ENCODE peak calls at places on chromosomes 6 and 20, in eight cellular contexts. Y is body of pancreas; B is CD4-positive, alpha-beta T cell; Q is psoas muscle; X is heart left ventricle; U is fibroblast of mammary gland; T is H9; S is HFF-Myc. R is an unnamed sample.

GRCh38 chr20:63333241-63333836 is 27.8 kb downstream of the CHRNA4 start:
- DNase-seq in T (no peak), Q (peak; percentile 44), X (no peak), Y (no peak), B (no peak), S (no peak), U (no peak), R (no peak)

GRCh38 chr20:50317644-50318043 is 127.0 kb downstream of the CEBPB start:
- DNase-seq in T (no peak), B (no peak), Q (no peak), Y (no peak), X (no peak), S (no peak), U (no peak), R (no peak)

GRCh38 chr20:17680128-17680835 is 1.8 kb downstream of the RRBP1 start:
- DNase-seq in T (no peak), Y (peak; percentile 85), S (peak; percentile 32), Q (peak; percentile 72), U (peak; percentile 86), B (no peak), X (peak; percentile 63), R (peak; percentile 64)

GRCh38 chr6:66289889-66290288 is 582.9 kb upstream of the EYS start:
- DNase-seq in S (no peak), U (no peak), B (no peak), Q (no peak), X (no peak), Y (no peak), T (no peak), R (no peak)

GRCh38 chr6:108720798-108721197 is 127.4 kb upstream of the ARMC2 start:
- DNase-seq in S (no peak), U (no peak), Y (no peak), Q (no peak), X (no peak), T (no peak), B (no peak), R (no peak)

GRCh38 chr6:133093957-133094356 is 147.2 kb upstream of the EYA4 start:
- DNase-seq in S (no peak), U (no peak), T (no peak), B (no peak), Y (no peak), Q (no peak), X (no peak), R (no peak)

GRCh38 chr6:29632789-29633531 is at the start of gene GABBR1:
- DNase-seq in Q (peak; percentile 88), T (peak; percentile 89), B (peak; percentile 63), X (peak; percentile 91), S (peak; percentile 19), U (peak; percentile 74), Y (peak; percentile 87), R (peak; percentile 79)

GRCh38 chr20:14935285-14935684 is 597.9 kb upstream of the FLRT3 start:
- DNase-seq in Q (no peak), S (no peak), B (no peak), U (no peak), Y (no peak), T (no peak), X (no peak), R (no peak)

GRCh38 chr6:11288065-11288464 is 55.6 kb upstream of the NEDD9 start:
- DNase-seq in T (no peak), B (no peak), Q (no peak), S (no peak), U (no peak), Y (peak; percentile 68), X (no peak), R (no peak)

GRCh38 chr20:47040506-47041125 is 146.0 kb downstream of the EYA2 start:
- DNase-seq in B (no peak), S (no peak), X (no peak), Y (no peak), U (no peak), T (no peak), Q (no peak), R (no peak)

GRCh38 chr6:1065986-1066385 is 245.9 kb upstream of the FOXQ1 start:
- DNase-seq in Q (no peak), S (no peak), U (no peak), T (no peak), X (no peak), Y (no peak), B (no peak), R (no peak)

GRCh38 chr6:33696538-33697518 is 14.7 kb downstream of the UQCC2 start:
- DNase-seq in X (peak; percentile 80), Q (peak; percentile 55), S (peak; percentile 27), B (peak; percentile 26), T (peak; percentile 62), Y (peak; percentile 45), U (peak; percentile 85), R (peak; percentile 46)

GRCh38 chr20:17872434-17872833 is 96.2 kb downstream of the SNX5 start:
- DNase-seq in T (no peak), U (no peak), B (no peak), S (no peak), Q (no peak), Y (no peak), X (no peak), R (no peak)

GRCh38 chr20:21315138-21315537 is 12.0 kb downstream of the XRN2 start:
- DNase-seq in T (no peak), Q (no peak), S (no peak), B (no peak), Y (peak; percentile 35), U (peak; percentile 90), X (no peak), R (peak; percentile 81)

GRCh38 chr6:90484392-90484791 is 102.5 kb downstream of the MAP3K7 start:
- DNase-seq in S (no peak), X (no peak), U (no peak), Q (no peak), B (no peak), T (no peak), Y (no peak), R (no peak)

GRCh38 chr20:32536861-32537656 is 48.1 kb downstream of the NOL4L start:
- DNase-seq in T (no peak), U (no peak), B (peak; percentile 66), S (no peak), Q (peak; percentile 68), Y (peak; percentile 82), X (peak; percentile 33), R (no peak)

GRCh38 chr6:157895585-157895984 is 72.5 kb downstream of the SNX9 start:
- DNase-seq in Y (no peak), T (no peak), B (no peak), U (no peak), S (no peak), X (no peak), Q (no peak), R (no peak)

GRCh38 chr6:157898640-157899039 is 75.6 kb downstream of the SNX9 start:
- DNase-seq in T (no peak), X (no peak), Q (no peak), Y (no peak), B (no peak), U (no peak), S (no peak), R (no peak)

GRCh38 chr6:157893238-157893637 is 70.2 kb downstream of the SNX9 start:
- DNase-seq in U (no peak), X (no peak), B (peak; percentile 46), Q (no peak), Y (no peak), T (no peak), S (no peak), R (no peak)

GRCh38 chr6:157896931-157897330 is 73.9 kb downstream of the SNX9 start:
- DNase-seq in B (no peak), S (no peak), Q (no peak), T (no peak), X (no peak), Y (no peak), U (no peak), R (no peak)

DNA sequence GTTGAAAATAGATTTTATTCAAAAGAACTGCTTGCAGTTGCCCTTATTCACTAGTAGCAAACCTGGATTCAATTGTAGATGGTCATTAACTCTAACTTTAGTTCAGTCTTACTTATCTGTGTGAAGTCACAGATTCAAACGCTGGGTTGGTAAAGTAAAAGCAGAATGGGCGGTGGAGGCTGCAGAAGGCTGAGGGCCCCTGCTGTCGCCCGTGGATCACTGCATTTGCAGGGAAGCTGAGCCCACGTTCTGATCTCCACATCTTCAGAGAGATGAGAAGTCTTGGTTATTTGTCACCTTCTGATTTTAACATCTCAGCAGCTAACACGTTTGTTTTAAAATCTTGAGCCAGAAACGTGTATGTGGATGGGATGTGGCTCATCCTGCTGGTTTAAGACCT is 75.1 kb downstream of the SNX9 start:
- DNase-seq in S (no peak), Y (no peak), X (no peak), Q (no peak), B (no peak), T (no peak), U (no peak), R (no peak)
- TF ChIP-seq CTCF in S (no peak), Y (no peak), X (no peak), Q (no peak), B (peak; percentile 31), T (peak; percentile 43), U (peak; percentile 10), R (no peak)

DNA sequence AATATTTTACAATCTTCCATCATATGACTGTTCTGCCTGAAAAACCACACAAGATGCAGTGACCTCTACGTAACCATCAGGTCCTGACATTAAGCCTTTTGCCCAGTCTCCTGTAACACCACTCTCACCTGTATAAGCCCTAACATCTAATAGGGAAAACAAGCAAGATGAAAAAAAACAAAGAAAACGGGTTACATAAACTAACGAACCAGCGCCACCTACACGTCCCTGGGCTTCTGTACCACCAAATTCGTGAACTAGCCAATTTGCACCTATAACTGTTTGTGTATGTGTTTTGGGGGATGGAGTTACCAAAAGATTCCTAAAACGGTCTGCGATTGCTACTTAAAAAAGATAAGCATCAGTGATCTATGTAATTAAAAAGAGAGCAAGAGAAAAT is 70.2 kb downstream of the BLOC1S5 start:
- DNase-seq in S (no peak), B (no peak), Q (no peak), Y (no peak), X (no peak), U (no peak), T (no peak), R (no peak)
- TF ChIP-seq CTCF in S (no peak), B (no peak), Q (no peak), Y (no peak), X (no peak), U (no peak), T (peak; percentile 59), R (no peak)

GRCh38 chr6:3431994-3432393 is 24.9 kb downstream of the SLC22A23 start:
- DNase-seq in S (no peak), Q (no peak), U (no peak), T (no peak), Y (no peak), X (no peak), B (no peak), R (no peak)
- TF ChIP-seq CTCF in S (no peak), Q (no peak), U (no peak), T (no peak), Y (no peak), X (no peak), B (no peak), R (no peak)

GRCh38 chr6:80744213-80744612 is 637.7 kb downstream of the BCKDHB start:
- DNase-seq in Q (no peak), B (no peak), X (no peak), S (no peak), T (no peak), U (no peak), Y (no peak), R (no peak)

DNA sequence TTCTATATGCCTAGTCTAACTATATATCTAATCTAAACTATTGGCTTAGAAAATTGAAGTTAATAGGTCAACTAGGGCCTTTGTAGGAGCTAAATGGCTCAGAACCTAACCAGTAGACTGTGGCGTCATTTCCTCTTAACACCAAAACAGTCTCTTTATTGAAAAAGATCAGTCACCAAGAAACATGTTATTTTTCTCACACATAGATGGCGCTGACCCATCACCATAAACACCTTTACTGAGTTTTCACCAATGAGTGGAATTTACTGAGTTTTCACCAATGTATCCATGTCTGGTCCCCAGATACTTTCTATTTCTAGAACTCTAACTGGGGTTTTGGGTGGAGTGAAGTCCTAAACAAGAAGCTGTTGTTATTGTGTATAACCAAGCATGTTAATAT is 636.0 kb downstream of the BCKDHB start:
- DNase-seq in Q (no peak), S (peak; percentile 29), U (peak; percentile 64), T (no peak), Y (no peak), B (no peak), X (no peak), R (peak; percentile 47)
- TF ChIP-seq CTCF in Q (no peak), S (peak; percentile 27), U (peak; percentile 48), T (peak; percentile 67), Y (no peak), B (no peak), X (peak; percentile 35), R (peak; percentile 80)

R was measured in HFFc6.